ENCODE peak calls at places on chromosomes 7 and 10, in seven cellular contexts. K, U, J, T, S, F and O are unnamed samples.

GRCh38 chr10:101285519-101286070 is 56.3 kb upstream of the LBX1 start:
- DNase-seq in K (no peak), U (no peak), J (no peak), T (no peak), S (no peak), F (peak), O (no peak)

GRCh38 chr7:33824911-33825459 is 80.4 kb upstream of the BMPER start:
- DNase-seq in K (no peak), U (no peak), J (no peak), T (no peak), S (no peak), F (no peak), O (no peak)

GRCh38 chr7:131604841-131605279 is 48.4 kb upstream of the PODXL start:
- DNase-seq in K (no peak), U (no peak), J (no peak), T (no peak), S (no peak), F (no peak), O (no peak)

GRCh38 chr10:84140036-84140379 is 699 bp downstream of the GHITM start:
- DNase-seq in K (peak), U (no peak), J (peak), T (no peak), S (no peak), F (no peak), O (no peak)

GRCh38 chr7:34069676-34070075 is 164.3 kb downstream of the BMPER start:
- DNase-seq in K (peak), U (no peak), J (no peak), T (no peak), S (no peak), F (no peak), O (no peak)

GRCh38 chr7:159075563-159076238 is 69.0 kb downstream of the VIPR2 start:
- DNase-seq in K (no peak), U (no peak), J (no peak), T (no peak), S (no peak), F (no peak), O (no peak)

GRCh38 chr10:111656066-111656465 is 527.5 kb downstream of the GPAM start:
- DNase-seq in K (no peak), U (no peak), J (no peak), T (no peak), S (no peak), F (no peak), O (no peak)

GRCh38 chr7:87231243-87231642 is 11.7 kb upstream of the TMEM243 start:
- DNase-seq in K (no peak), U (no peak), J (peak), T (no peak), S (no peak), F (no peak), O (no peak)

GRCh38 chr7:106177295-106177690 is 65.2 kb upstream of the SYPL1 start:
- DNase-seq in K (no peak), U (no peak), J (no peak), T (no peak), S (no peak), F (no peak), O (no peak)

GRCh38 chr10:91759581-91759986 is 38.6 kb upstream of the TNKS2 start:
- DNase-seq in K (no peak), U (no peak), J (no peak), T (no peak), S (no peak), F (no peak), O (no peak)

GRCh38 chr7:77331938-77332695 is 84.0 kb downstream of the GSAP start:
- DNase-seq in K (peak), U (peak), J (peak), T (peak), S (peak), F (no peak), O (peak)

GRCh38 chr7:19982841-19983835 is 209.7 kb upstream of the TMEM196 start:
- DNase-seq in K (peak), U (no peak), J (no peak), T (no peak), S (peak), F (peak), O (no peak)

GRCh38 chr10:32941357-32941756 is 16.7 kb downstream of the ITGB1 start:
- DNase-seq in K (no peak), U (no peak), J (no peak), T (no peak), S (no peak), F (no peak), O (no peak)

GRCh38 chr10:4370376-4370775 is 455.6 kb upstream of the AKR1E2 start:
- DNase-seq in K (no peak), U (no peak), J (no peak), T (no peak), S (no peak), F (no peak), O (no peak)

GRCh38 chr7:32958046-32959025 is 1.1 kb downstream of the FKBP9 start:
- DNase-seq in K (peak), U (no peak), J (no peak), T (no peak), S (no peak), F (peak), O (no peak)

DNA sequence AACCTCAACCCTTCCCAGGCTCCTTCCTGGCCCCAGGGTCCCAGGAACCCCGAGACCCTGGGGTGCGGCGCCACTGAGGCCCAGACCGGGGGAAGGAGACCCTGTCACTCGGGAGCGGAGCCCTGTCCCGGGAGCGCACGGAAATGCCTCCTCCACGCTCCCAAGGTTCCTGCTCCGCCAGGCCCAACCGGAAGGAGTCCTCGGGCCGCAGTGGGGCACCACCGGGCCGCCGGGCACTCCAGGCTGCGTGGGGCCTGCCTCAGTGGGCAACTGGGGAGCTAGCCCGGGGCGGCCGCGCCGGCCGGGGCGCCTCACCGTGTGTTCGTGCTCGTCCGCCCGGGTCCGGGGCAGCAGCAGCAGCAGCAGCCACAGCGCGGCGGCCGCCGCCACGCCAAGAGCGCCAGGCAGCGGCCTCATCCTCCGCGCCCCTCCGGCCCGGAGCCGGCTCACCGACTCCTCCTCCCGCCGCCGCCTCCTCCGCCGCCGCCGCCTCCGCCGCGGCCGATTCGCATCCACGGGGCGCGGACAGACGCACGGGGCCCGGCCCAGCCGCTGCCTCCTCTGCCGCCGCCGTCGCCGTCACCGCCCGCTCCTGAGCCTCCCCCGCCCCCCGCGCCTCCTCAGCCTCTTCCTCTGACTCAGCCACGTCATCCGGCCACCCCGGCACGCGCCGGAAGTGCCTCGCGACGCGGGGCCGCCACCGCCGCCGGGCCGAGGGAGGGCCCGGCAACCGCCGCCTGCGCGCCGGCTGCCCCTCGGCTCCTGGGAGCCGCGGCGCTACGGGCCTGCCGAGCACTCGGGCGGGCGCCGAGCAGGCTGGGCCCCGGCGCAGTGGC is at the start of gene TM9SF3:
- DNase-seq in K (peak), U (peak), J (peak), T (peak), S (no peak), F (peak), O (peak)
- TF ChIP-seq POLR2AphosphoS5 in K (peak), U (peak), J (no peak), T (peak), S (peak), F (peak), O (peak)

GRCh38 chr10:88893611-88894010 is 13.6 kb downstream of the STAMBPL1 start:
- DNase-seq in K (no peak), U (no peak), J (no peak), T (no peak), S (no peak), F (no peak), O (no peak)

GRCh38 chr10:88890681-88891371 is 10.8 kb downstream of the STAMBPL1 start:
- DNase-seq in K (no peak), U (no peak), J (no peak), T (no peak), S (no peak), F (no peak), O (no peak)

GRCh38 chr10:88895252-88895651 is 15.2 kb downstream of the STAMBPL1 start:
- DNase-seq in K (peak), U (no peak), J (no peak), T (no peak), S (no peak), F (no peak), O (no peak)

GRCh38 chr10:88889559-88890337 is 9.7 kb downstream of the STAMBPL1 start:
- DNase-seq in K (no peak), U (no peak), J (no peak), T (no peak), S (no peak), F (no peak), O (no peak)

GRCh38 chr10:88892223-88892967 is 12.3 kb downstream of the STAMBPL1 start:
- DNase-seq in K (no peak), U (no peak), J (no peak), T (no peak), S (no peak), F (no peak), O (no peak)
- TF ChIP-seq TAF1 in K (no peak), U (no peak), J (no peak), T (no peak), S (no peak), F (no peak), O (no peak)

DNA sequence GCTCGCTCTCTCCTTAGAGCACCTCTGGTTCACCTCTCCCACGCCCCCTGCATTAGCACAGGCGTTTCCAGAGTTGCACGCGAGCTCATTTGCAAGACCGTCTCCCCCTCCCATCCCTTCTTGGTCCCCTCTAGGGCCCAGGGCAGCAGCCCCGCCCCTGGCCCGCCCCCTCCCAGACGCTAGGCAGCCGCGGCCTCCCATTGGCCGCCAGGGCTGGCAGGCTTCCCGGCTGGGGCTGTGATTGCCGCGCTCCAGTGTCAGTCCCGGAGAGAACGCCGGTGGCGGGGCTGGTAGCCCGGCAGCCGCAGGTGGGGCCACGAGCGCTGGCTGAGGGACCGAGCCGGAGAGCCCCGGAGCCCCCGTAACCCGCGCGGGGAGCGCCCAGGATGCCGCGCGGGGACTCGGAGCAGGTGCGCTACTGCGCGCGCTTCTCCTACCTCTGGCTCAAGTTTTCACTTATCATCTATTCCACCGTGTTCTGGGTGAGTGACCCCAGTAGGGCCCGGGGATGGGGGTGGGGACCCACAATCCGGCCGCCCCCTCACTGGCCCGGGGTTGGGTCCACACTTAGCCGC is at the start of gene TSPAN15:
- DNase-seq in K (peak), U (peak), J (peak), T (peak), S (peak), F (peak), O (peak)
- TF ChIP-seq POLR2AphosphoS5 in K (no peak), U (no peak), J (no peak), T (no peak), S (no peak), F (peak), O (no peak)

GRCh38 chr10:59622320-59622901 is 87.2 kb downstream of the SLC16A9 start:
- DNase-seq in K (peak), U (no peak), J (peak), T (peak), S (no peak), F (peak), O (no peak)

GRCh38 chr10:59623823-59624535 is 85.7 kb downstream of the SLC16A9 start:
- DNase-seq in K (no peak), U (no peak), J (no peak), T (no peak), S (no peak), F (no peak), O (no peak)

GRCh38 chr10:59624951-59625350 is 84.7 kb downstream of the SLC16A9 start:
- DNase-seq in K (no peak), U (no peak), J (no peak), T (no peak), S (no peak), F (no peak), O (no peak)

GRCh38 chr10:59623100-59623822 is 86.4 kb downstream of the SLC16A9 start:
- DNase-seq in K (no peak), U (no peak), J (no peak), T (no peak), S (no peak), F (no peak), O (no peak)

DNA sequence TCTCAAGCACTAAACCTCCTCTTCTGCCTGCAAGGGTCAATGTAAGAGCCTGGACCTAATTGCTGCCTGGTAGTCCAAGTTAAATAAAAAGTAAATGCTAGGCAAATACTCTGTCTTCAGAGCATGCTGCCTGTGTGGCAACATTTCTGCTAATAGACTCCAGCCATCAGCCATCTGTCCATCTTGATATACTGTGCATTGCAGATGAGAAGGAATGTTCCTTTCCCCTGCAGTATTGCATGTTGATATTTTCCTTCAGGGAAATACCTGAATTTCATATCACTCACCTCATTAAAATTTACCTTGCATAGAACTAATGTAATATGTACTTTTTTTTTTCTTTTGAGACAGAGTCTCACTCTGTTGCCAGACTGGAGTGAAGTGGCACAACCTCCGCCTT is 87.9 kb downstream of the SLC16A9 start:
- DNase-seq in K (no peak), U (no peak), J (no peak), T (no peak), S (no peak), F (no peak), O (no peak)
- TF ChIP-seq TAF1 in K (no peak), U (no peak), J (no peak), T (no peak), S (no peak), F (no peak), O (no peak)

GRCh38 chr7:30427296-30428080 is 51.1 kb downstream of the NOD1 start:
- DNase-seq in K (no peak), U (no peak), J (peak), T (no peak), S (no peak), F (no peak), O (no peak)

GRCh38 chr7:30424536-30424935 is 54.0 kb downstream of the NOD1 start:
- DNase-seq in K (no peak), U (no peak), J (no peak), T (no peak), S (no peak), F (no peak), O (no peak)

GRCh38 chr7:30421647-30422196 is 56.9 kb downstream of the NOD1 start:
- DNase-seq in K (no peak), U (no peak), J (no peak), T (no peak), S (no peak), F (no peak), O (no peak)

GRCh38 chr7:30422922-30423321 is 55.7 kb downstream of the NOD1 start:
- DNase-seq in K (no peak), U (no peak), J (no peak), T (no peak), S (no peak), F (no peak), O (no peak)

GRCh38 chr7:30423793-30424505 is 54.6 kb downstream of the NOD1 start:
- DNase-seq in K (no peak), U (no peak), J (no peak), T (no peak), S (no peak), F (no peak), O (no peak)
- TF ChIP-seq POLR2AphosphoS5 in K (no peak), U (no peak), J (no peak), T (no peak), S (no peak), F (no peak), O (no peak)

DNA sequence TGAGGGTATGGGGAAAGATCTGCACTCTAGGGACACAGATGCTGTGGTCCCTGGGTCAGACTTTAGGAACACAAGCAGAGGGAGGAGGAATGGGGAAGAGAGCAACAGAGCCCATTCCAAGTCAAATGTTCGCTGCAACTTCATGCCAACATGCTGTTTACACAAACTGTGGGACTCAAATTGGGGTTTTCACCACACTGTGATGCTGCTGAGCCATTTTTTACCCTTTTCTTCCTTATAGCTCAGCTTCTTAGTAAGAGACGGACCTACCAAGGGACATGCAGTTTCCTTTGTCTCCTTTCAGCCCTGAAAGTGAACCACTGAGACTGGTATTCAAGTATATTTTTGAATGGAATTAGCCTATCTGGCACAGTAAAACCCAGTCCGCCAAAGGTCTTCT is 64.3 kb upstream of the AGK start:
- DNase-seq in K (no peak), U (no peak), J (no peak), T (no peak), S (no peak), F (no peak), O (no peak)
- TF ChIP-seq TAF1 in K (no peak), U (no peak), J (no peak), T (no peak), S (no peak), F (no peak), O (no peak)